ENCODE peak calls at places on chromosomes 2 and 18, in six cellular contexts. A, S, H, L, D and Q are unnamed samples.

GRCh38 chr2:204791230-204791629 is 246.0 kb downstream of the PARD3B start:
- DNase-seq in A (no peak), S (no peak), H (no peak), L (no peak), D (no peak), Q (no peak)

GRCh38 chr18:66066191-66066590 is 315.4 kb downstream of the CDH7 start:
- DNase-seq in A (no peak), S (no peak), H (no peak), L (no peak), D (no peak), Q (no peak)

GRCh38 chr2:885230-886071 is 65.2 kb upstream of the SNTG2 start:
- DNase-seq in A (no peak), S (no peak), H (no peak), L (no peak), D (no peak), Q (no peak)

GRCh38 chr2:164913640-164914346 is 41.5 kb downstream of the SLC38A11 start:
- DNase-seq in A (no peak), S (peak; percentile 38), H (no peak), L (no peak), D (peak; percentile 11), Q (no peak)

GRCh38 chr2:127175406-127175805 is 44.7 kb downstream of the CYP27C1 start:
- DNase-seq in A (no peak), S (no peak), H (peak; percentile 79), L (no peak), D (no peak), Q (no peak)

GRCh38 chr2:230664128-230664527 is 48.5 kb upstream of the CAB39 start:
- DNase-seq in A (peak; percentile 79), S (no peak), H (no peak), L (no peak), D (no peak), Q (no peak)

GRCh38 chr2:123179526-123179925 is 845.6 kb upstream of the CNTNAP5 start:
- DNase-seq in A (no peak), S (no peak), H (no peak), L (no peak), D (no peak), Q (no peak)

GRCh38 chr2:113167115-113167932 is 6.4 kb upstream of the PSD4 start:
- DNase-seq in A (no peak), S (no peak), H (no peak), L (peak; percentile 91), D (no peak), Q (no peak)

GRCh38 chr2:140256080-140256479 is 1475.9 kb upstream of the NXPH2 start:
- DNase-seq in A (no peak), S (no peak), H (no peak), L (no peak), D (no peak), Q (no peak)

GRCh38 chr2:22336414-22336813 is 1048.6 kb upstream of the KLHL29 start:
- DNase-seq in A (no peak), S (no peak), H (no peak), L (no peak), D (no peak), Q (no peak)

GRCh38 chr2:222859786-222860726 is 780 bp upstream of the ACSL3 start:
- DNase-seq in A (no peak), S (peak; percentile 28), H (peak; percentile 71), L (peak; percentile 59), D (peak; percentile 10), Q (no peak)

GRCh38 chr2:131148426-131148825 is 43.3 kb downstream of the PLEKHB2 start:
- DNase-seq in A (no peak), S (no peak), H (no peak), L (no peak), D (no peak), Q (no peak)

GRCh38 chr2:235860111-235860510 is 308.1 kb downstream of the GBX2 start:
- DNase-seq in A (no peak), S (no peak), H (no peak), L (no peak), D (no peak), Q (no peak)

GRCh38 chr2:227183657-227184367 is 19.4 kb downstream of the COL4A3 start:
- DNase-seq in A (no peak), S (peak; percentile 67), H (no peak), L (no peak), D (no peak), Q (no peak)

GRCh38 chr2:2639251-2640139 is 308.4 kb upstream of the MYT1L start:
- DNase-seq in A (no peak), S (no peak), H (no peak), L (no peak), D (no peak), Q (no peak)

GRCh38 chr2:156466739-156467405 is 30.7 kb downstream of the GPD2 start:
- DNase-seq in A (no peak), S (no peak), H (no peak), L (peak; percentile 55), D (no peak), Q (no peak)

GRCh38 chr2:43041167-43041566 is 185.2 kb downstream of the ZFP36L2 start:
- DNase-seq in A (no peak), S (no peak), H (peak; percentile 34), L (no peak), D (no peak), Q (no peak)

GRCh38 chr18:31396796-31397195 is 20.2 kb downstream of the DSG4 start:
- DNase-seq in A (no peak), S (no peak), H (no peak), L (no peak), D (no peak), Q (no peak)

GRCh38 chr2:105299290-105299689 is 30.2 kb downstream of the TGFBRAP1 start:
- DNase-seq in A (peak; percentile 12), S (no peak), H (no peak), L (no peak), D (peak; percentile 11), Q (no peak)

GRCh38 chr2:45945182-45945779 is 293.8 kb downstream of the PRKCE start:
- DNase-seq in A (no peak), S (no peak), H (no peak), L (no peak), D (no peak), Q (no peak)

GRCh38 chr2:45941758-45942738 is 290.6 kb downstream of the PRKCE start:
- DNase-seq in A (no peak), S (no peak), H (no peak), L (no peak), D (no peak), Q (no peak)

GRCh38 chr2:45944075-45944474 is 292.6 kb downstream of the PRKCE start:
- DNase-seq in A (no peak), S (no peak), H (no peak), L (no peak), D (no peak), Q (no peak)

GRCh38 chr2:45946023-45946422 is 294.5 kb downstream of the PRKCE start:
- DNase-seq in A (no peak), S (peak; percentile 87), H (no peak), L (no peak), D (no peak), Q (no peak)

DNA sequence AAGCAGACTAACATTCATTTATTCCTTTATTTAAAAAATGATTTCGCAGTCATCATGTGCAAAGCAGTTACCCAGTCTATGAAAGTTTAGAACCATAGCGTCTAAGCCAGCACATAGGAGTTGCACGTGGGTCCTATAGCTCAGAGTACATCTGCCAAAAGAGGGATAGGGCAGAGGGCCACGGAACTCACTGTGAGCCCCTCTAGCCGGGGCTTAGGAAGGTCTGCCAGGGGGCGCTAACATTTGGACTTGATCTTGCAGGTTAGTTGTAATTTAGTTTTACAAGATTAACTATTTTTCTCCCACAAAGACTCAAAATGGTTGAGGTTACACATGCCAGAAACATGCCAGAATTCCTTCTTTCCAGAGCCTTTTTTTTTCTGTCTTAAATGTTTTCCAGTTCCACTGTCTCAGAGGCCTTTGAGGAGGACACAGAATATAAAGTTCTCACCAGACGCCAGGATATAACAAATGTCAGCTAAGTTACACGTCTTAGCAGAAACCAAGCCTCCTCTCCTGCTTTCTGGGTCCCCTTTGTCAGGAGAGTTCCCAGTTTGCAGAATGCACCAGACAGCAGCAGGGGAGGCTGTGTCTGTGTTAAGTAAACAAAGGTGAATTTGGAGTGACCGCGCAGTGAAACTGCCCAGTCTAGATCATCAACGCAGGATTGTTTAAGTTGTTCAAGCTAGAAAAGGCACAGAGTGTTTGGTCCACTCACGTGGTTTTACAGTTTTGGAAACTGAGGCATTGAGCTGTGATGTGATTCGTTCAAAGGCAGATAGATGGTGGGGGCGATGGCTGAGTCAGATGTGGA is 292.0 kb downstream of the PRKCE start:
- DNase-seq in A (no peak), S (no peak), H (no peak), L (no peak), D (no peak), Q (no peak)
- TF ChIP-seq CTCF in A (no peak), S (no peak), H (no peak), L (no peak), D (peak; percentile 41), Q (no peak)

GRCh38 chr2:135585586-135585985 is 54.3 kb downstream of the R3HDM1 start:
- DNase-seq in A (peak; percentile 3), S (no peak), H (no peak), L (no peak), D (peak; percentile 24), Q (no peak)
- TF ChIP-seq CTCF in A (peak; percentile 7), S (no peak), H (no peak), L (no peak), D (peak; percentile 56), Q (no peak)

GRCh38 chr2:100757621-100758394 is 62.1 kb upstream of the NPAS2 start:
- DNase-seq in A (no peak), S (no peak), H (no peak), L (no peak), D (no peak), Q (no peak)
- TF ChIP-seq CTCF in A (no peak), S (no peak), H (no peak), L (no peak), D (no peak), Q (no peak)

GRCh38 chr18:5894215-5894612 is 1.1 kb downstream of the TMEM200C start:
- DNase-seq in A (no peak), S (no peak), H (no peak), L (no peak), D (no peak), Q (peak; percentile 27)

GRCh38 chr18:5891361-5892215 is 3.7 kb downstream of the TMEM200C start:
- DNase-seq in A (no peak), S (no peak), H (peak; percentile 42), L (no peak), D (no peak), Q (peak; percentile 22)

GRCh38 chr18:5890261-5890605 is 5.1 kb downstream of the TMEM200C start:
- DNase-seq in A (no peak), S (no peak), H (no peak), L (peak; percentile 45), D (no peak), Q (no peak)

GRCh38 chr18:5892772-5893431 is 2.4 kb downstream of the TMEM200C start:
- DNase-seq in A (no peak), S (no peak), H (no peak), L (no peak), D (no peak), Q (peak; percentile 20)

DNA sequence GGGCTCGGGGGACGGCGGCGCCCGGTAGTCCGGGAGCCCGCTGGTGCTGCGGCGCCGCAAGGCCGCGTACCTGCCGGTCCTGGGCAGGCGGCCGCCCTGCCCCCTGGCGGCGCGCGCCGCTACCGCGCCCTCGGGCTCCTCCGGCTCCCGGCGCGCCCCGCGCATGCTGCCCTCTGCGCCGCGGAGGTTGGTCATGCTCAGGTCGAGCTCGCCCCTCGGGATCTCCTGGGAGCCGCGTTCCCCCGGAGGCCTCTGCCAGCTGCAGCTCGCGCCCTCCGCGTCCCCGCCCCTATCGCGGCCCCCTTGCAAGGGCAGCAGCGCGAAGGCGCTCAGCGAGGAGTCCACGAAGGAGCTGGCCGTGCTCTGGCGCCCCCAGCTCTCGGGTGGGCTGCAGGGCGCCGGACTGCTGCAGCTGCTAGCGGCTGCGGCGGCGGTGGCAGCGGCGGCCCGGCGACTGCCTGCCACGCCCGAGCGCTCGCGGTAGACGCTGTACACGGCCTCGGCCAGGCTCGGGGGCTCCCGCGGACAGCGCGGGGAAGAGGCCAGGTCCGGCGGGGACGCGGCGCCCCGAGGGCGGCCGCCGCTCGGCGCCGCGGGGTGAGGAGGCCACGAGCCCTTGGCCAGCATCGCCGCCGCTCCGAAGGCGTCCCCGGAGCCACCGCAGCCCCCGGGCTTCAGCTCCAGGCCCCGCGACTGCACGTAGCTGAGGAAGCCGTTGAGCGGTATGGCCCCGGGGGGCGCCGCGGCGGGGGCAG is 4.5 kb downstream of the TMEM200C start:
- DNase-seq in A (peak; percentile 65), S (no peak), H (peak; percentile 59), L (peak; percentile 50), D (no peak), Q (peak; percentile 91)
- TF ChIP-seq CTCF in A (peak; percentile 77), S (no peak), H (peak; percentile 62), L (peak; percentile 65), D (no peak), Q (peak; percentile 87)